ENCODE peak calls at places on chromosomes 5 and 9, in four cellular contexts. M is stimulated activated naive CD8-positive, alpha-beta T cell treated with anti-CD3 and anti-CD28 coated beads, Interleukin-15, Interleukin-2, amounts not matched to agents 100 U/mL and 50 U/mL, for 24 hours; J is stimulated activated CD4-positive, alpha-beta T cell treated with anti-CD3 and anti-CD28 coated beads, Interleukin-15, amount 100 ng/mL, for 24 hours; L is cerebellum. N is an unnamed sample.

GRCh38 chr9:13049223-13049622 is 230.3 kb downstream of the MPDZ start:
- DNase-seq in M (no peak), J (no peak), L (no peak), N (no peak)

GRCh38 chr9:78010419-78010818 is 21.2 kb downstream of the GNAQ start:
- DNase-seq in J (no peak), L (no peak), M (no peak), N (no peak)

GRCh38 chr9:134570726-134571325 is 70.8 kb upstream of the COL5A1 start:
- DNase-seq in J (no peak), L (no peak), M (no peak), N (no peak)

GRCh38 chr5:151682751-151683331 is 3.9 kb downstream of the SPARC start:
- DNase-seq in M (no peak), J (no peak), L (peak), N (no peak)

GRCh38 chr5:96284727-96285389 is 148.2 kb downstream of the PCSK1 start:
- DNase-seq in J (no peak), M (no peak), L (no peak), N (no peak)

GRCh38 chr9:97557606-97558095 is 56.2 kb downstream of the TMOD1 start:
- DNase-seq in L (no peak), M (no peak), J (no peak), N (peak)

GRCh38 chr9:124078641-124079040 is 67.1 kb downstream of the LHX2 start:
- DNase-seq in J (no peak), M (no peak), L (no peak), N (no peak)

GRCh38 chr5:177094224-177095087 is 7.7 kb downstream of the FGFR4 start:
- DNase-seq in J (no peak), L (no peak), M (no peak), N (no peak)

GRCh38 chr5:174453690-174454089 is 270.7 kb upstream of the MSX2 start:
- DNase-seq in L (no peak), M (no peak), J (no peak), N (no peak)

GRCh38 chr5:178793696-178794095 is 63.2 kb upstream of the ZNF354A start:
- DNase-seq in L (no peak), M (no peak), J (no peak), N (no peak)

GRCh38 chr5:60395712-60396329 is 304.1 kb downstream of the DEPDC1B start:
- DNase-seq in M (no peak), L (no peak), J (no peak), N (no peak)

GRCh38 chr9:137035507-137035834 is 3.6 kb upstream of the FUT7 start:
- DNase-seq in M (no peak), J (no peak), L (no peak), N (no peak)

GRCh38 chr9:21294325-21294724 is 10.8 kb downstream of the IFNA5 start:
- DNase-seq in L (no peak), M (peak), J (peak), N (no peak)

GRCh38 chr9:113715086-113715485 is 161.0 kb upstream of the ZNF618 start:
- DNase-seq in M (no peak), L (no peak), J (no peak), N (no peak)

GRCh38 chr5:52725065-52725746 is 62.5 kb upstream of the ITGA1 start:
- DNase-seq in L (no peak), J (peak), M (peak), N (no peak)

GRCh38 chr5:146877783-146878470 is 630 bp downstream of the PPP2R2B start:
- DNase-seq in L (peak), J (peak), M (peak), N (no peak)